ENCODE peak calls at places on chromosomes 11 and 22, in nine cellular contexts. J, U, C, R, Y, X, D, M and I are unnamed samples.

GRCh38 chr11:97739892-97740782 is 1280.6 kb upstream of the CNTN5 start:
- DNase-seq in D (no peak), R (no peak), C (no peak), M (no peak), U (no peak), X (no peak), J (peak; percentile 42), Y (no peak), I (no peak)

GRCh38 chr11:117836077-117836960 is 11.8 kb upstream of the FXYD2 start:
- DNase-seq in U (no peak), J (no peak), D (no peak), R (no peak), X (no peak), Y (no peak), M (no peak), C (no peak), I (no peak)

GRCh38 chr11:65430406-65431217 is 8.0 kb downstream of the NEAT1 start:
- DNase-seq in M (peak; percentile 68), R (no peak), D (no peak), U (peak; percentile 53), Y (no peak), J (no peak), X (no peak), C (no peak), I (no peak)

GRCh38 chr11:12125609-12126149 is 15.3 kb downstream of the MICAL2 start:
- DNase-seq in R (no peak), J (no peak), M (no peak), X (no peak), U (no peak), C (no peak), Y (no peak), D (no peak), I (no peak)

GRCh38 chr11:35796542-35796941 is 134.0 kb downstream of the TRIM44 start:
- DNase-seq in Y (no peak), U (peak; percentile 29), M (no peak), D (no peak), C (no peak), R (no peak), X (no peak), J (peak; percentile 84), I (no peak)

GRCh38 chr22:50016988-50017700 is 4.6 kb upstream of the IL17REL start:
- DNase-seq in Y (no peak), R (no peak), C (peak; percentile 11), D (peak; percentile 1), X (no peak), U (no peak), J (no peak), M (peak; percentile 72), I (no peak)

GRCh38 chr11:91768783-91769182 is 455.8 kb upstream of the FAT3 start:
- DNase-seq in Y (no peak), J (no peak), M (no peak), U (no peak), C (no peak), X (no peak), R (no peak), D (no peak), I (no peak)

GRCh38 chr11:107719062-107719461 is 7.2 kb upstream of the SLN start:
- DNase-seq in M (no peak), U (no peak), Y (no peak), J (no peak), X (no peak), D (no peak), R (no peak), C (no peak), I (no peak)

GRCh38 chr11:113419426-113420003 is 31.9 kb downstream of the ANKK1 start:
- DNase-seq in R (no peak), M (no peak), Y (peak; percentile 6), J (no peak), C (no peak), D (no peak), U (no peak), X (no peak), I (no peak)

GRCh38 chr11:68325894-68326220 is 13.5 kb downstream of the LRP5 start:
- DNase-seq in D (no peak), X (no peak), U (no peak), C (no peak), J (no peak), M (no peak), R (no peak), Y (no peak), I (no peak)

GRCh38 chr11:19903620-19904069 is 191.0 kb downstream of the NAV2 start:
- DNase-seq in U (peak; percentile 81), R (peak; percentile 2), X (peak; percentile 1), J (peak; percentile 82), M (peak; percentile 73), C (peak; percentile 72), D (peak; percentile 88), Y (no peak), I (peak; percentile 70)

GRCh38 chr11:60077216-60077817 is 11.1 kb upstream of the MS4A2 start:
- DNase-seq in C (no peak), X (no peak), U (no peak), J (no peak), Y (no peak), M (no peak), R (no peak), D (no peak), I (no peak)

GRCh38 chr22:44256860-44257560 is 55.7 kb downstream of the SHISAL1 start:
- DNase-seq in J (no peak), M (no peak), C (no peak), X (no peak), R (no peak), D (peak; percentile 70), Y (no peak), U (no peak), I (no peak)

GRCh38 chr11:79400717-79401330 is 40.0 kb downstream of the TENM4 start:
- DNase-seq in J (no peak), Y (no peak), R (no peak), C (peak; percentile 48), M (peak; percentile 48), D (peak; percentile 65), U (peak; percentile 9), X (no peak), I (no peak)

GRCh38 chr22:39134366-39135091 is 18.0 kb downstream of the CBX7 start:
- DNase-seq in M (no peak), R (no peak), J (no peak), D (no peak), X (no peak), C (peak; percentile 11), U (no peak), Y (no peak), I (no peak)

GRCh38 chr11:75233688-75234295 is 6.8 kb upstream of the TPBGL start:
- DNase-seq in X (no peak), J (peak; percentile 35), D (peak; percentile 92), C (peak; percentile 83), Y (no peak), U (peak; percentile 79), M (peak; percentile 23), R (no peak), I (no peak)

GRCh38 chr22:42745118-42745517 is 24.4 kb upstream of the A4GALT start:
- DNase-seq in D (no peak), U (no peak), J (no peak), C (no peak), Y (no peak), X (no peak), M (no peak), R (no peak), I (no peak)

GRCh38 chr11:95248666-95249467 is 17.9 kb upstream of the SESN3 start:
- DNase-seq in Y (no peak), X (no peak), J (no peak), C (peak; percentile 39), M (peak; percentile 78), R (no peak), U (no peak), D (peak; percentile 68), I (no peak)

GRCh38 chr22:30386960-30387848 is at the start of gene RNF215:
- DNase-seq in C (peak; percentile 98), J (peak; percentile 61), X (peak; percentile 66), U (peak; percentile 88), M (peak; percentile 87), Y (no peak), R (peak; percentile 71), D (peak; percentile 94), I (peak; percentile 35)

GRCh38 chr22:49632199-49633009 is 195.3 kb downstream of the BRD1 start:
- DNase-seq in M (no peak), J (no peak), X (no peak), Y (no peak), D (peak; percentile 93), R (no peak), C (peak; percentile 99), U (peak; percentile 73), I (no peak)

GRCh38 chr11:20211691-20212090 is 51.4 kb upstream of the DBX1 start:
- DNase-seq in X (no peak), U (no peak), J (no peak), D (no peak), Y (no peak), C (no peak), M (no peak), R (no peak), I (no peak)

GRCh38 chr11:11995601-11996000 is 12.8 kb downstream of the DKK3 start:
- DNase-seq in R (no peak), C (no peak), J (no peak), Y (no peak), D (no peak), X (no peak), M (no peak), U (no peak), I (no peak)

GRCh38 chr11:47571012-47571729 is 5.8 kb downstream of the PTPMT1 start:
- DNase-seq in X (no peak), R (no peak), M (no peak), J (no peak), D (no peak), Y (no peak), U (no peak), C (no peak), I (no peak)

GRCh38 chr22:22523494-22523893 is 3.4 kb upstream of the ZNF280A start:
- DNase-seq in D (no peak), U (no peak), J (no peak), C (no peak), Y (no peak), M (no peak), X (no peak), R (no peak), I (no peak)

GRCh38 chr22:24060375-24060788 is 49.3 kb downstream of the CABIN1 start:
- DNase-seq in U (peak; percentile 78), Y (no peak), X (no peak), C (no peak), M (no peak), J (peak; percentile 64), R (no peak), D (no peak), I (no peak)

GRCh38 chr11:67680701-67681472 is 6.5 kb upstream of the ALDH3B2 start:
- DNase-seq in C (no peak), D (no peak), X (no peak), U (no peak), M (no peak), R (peak; percentile 19), Y (no peak), J (no peak), I (no peak)

GRCh38 chr22:43008921-43009320 is 6.0 kb downstream of the PACSIN2 start:
- DNase-seq in U (peak; percentile 71), D (no peak), M (no peak), Y (no peak), X (no peak), C (no peak), R (no peak), J (no peak), I (no peak)

GRCh38 chr11:84247931-84248330 is 961.8 kb upstream of the CCDC90B start:
- DNase-seq in U (no peak), Y (peak; percentile 84), D (no peak), M (no peak), R (no peak), C (no peak), X (no peak), J (no peak), I (no peak)

GRCh38 chr11:119223856-119224255 is 17.7 kb downstream of the CBL start:
- DNase-seq in R (no peak), Y (no peak), J (no peak), X (no peak), U (no peak), D (no peak), M (no peak), C (no peak), I (no peak)

GRCh38 chr11:78905756-78906155 is 331.1 kb upstream of the NARS2 start:
- DNase-seq in J (no peak), X (no peak), U (no peak), C (no peak), D (no peak), R (no peak), M (no peak), Y (no peak), I (no peak)

GRCh38 chr11:74717211-74717997 is 13.8 kb downstream of the CHRDL2 start:
- DNase-seq in J (no peak), Y (no peak), R (no peak), M (no peak), X (no peak), D (peak; percentile 35), C (no peak), U (no peak), I (no peak)